ENCODE peak calls at places on chromosomes 5 and 9, in four cellular contexts. E is HepG2, P is SK-N-SH, J is GM12878. F is an unnamed sample. For H3K4me1, the result is how much of the 10 kb centered on the place peaks cover.

GRCh38 chr9:113633782-113634596 is 170.5 kb downstream of the RGS3 start:
- DNase-seq in E (peak), P (no peak), J (no peak), F (no peak)

GRCh38 chr5:180315762-180316212 is 23.9 kb upstream of the MAPK9 start:
- DNase-seq in E (peak), P (peak), J (no peak), F (peak)

GRCh38 chr5:56637321-56637920 is 177.9 kb upstream of the MAP3K1 start:
- DNase-seq in E (peak), P (peak), J (no peak), F (no peak)

GRCh38 chr5:127999909-128000308 is 83.7 kb upstream of the SLC12A2 start:
- DNase-seq in E (no peak), P (no peak), J (no peak), F (no peak)

GRCh38 chr5:88713818-88714217 is 169.2 kb downstream of the MEF2C start:
- DNase-seq in E (no peak), P (no peak), J (no peak), F (no peak)

GRCh38 chr5:71762826-71763225 is 43.8 kb downstream of the CARTPT start:
- DNase-seq in E (no peak), P (no peak), J (no peak), F (no peak)

GRCh38 chr5:178367351-178368120 is 134.9 kb upstream of the PHYKPL start:
- DNase-seq in E (no peak), P (no peak), J (no peak), F (no peak)

GRCh38 chr5:106964102-106964501 is 706.6 kb downstream of the EFNA5 start:
- DNase-seq in E (no peak), P (no peak), J (no peak), F (peak)

GRCh38 chr5:89313044-89313443 is 430.1 kb upstream of the MEF2C start:
- DNase-seq in E (no peak), P (no peak), J (no peak), F (no peak)

DNA sequence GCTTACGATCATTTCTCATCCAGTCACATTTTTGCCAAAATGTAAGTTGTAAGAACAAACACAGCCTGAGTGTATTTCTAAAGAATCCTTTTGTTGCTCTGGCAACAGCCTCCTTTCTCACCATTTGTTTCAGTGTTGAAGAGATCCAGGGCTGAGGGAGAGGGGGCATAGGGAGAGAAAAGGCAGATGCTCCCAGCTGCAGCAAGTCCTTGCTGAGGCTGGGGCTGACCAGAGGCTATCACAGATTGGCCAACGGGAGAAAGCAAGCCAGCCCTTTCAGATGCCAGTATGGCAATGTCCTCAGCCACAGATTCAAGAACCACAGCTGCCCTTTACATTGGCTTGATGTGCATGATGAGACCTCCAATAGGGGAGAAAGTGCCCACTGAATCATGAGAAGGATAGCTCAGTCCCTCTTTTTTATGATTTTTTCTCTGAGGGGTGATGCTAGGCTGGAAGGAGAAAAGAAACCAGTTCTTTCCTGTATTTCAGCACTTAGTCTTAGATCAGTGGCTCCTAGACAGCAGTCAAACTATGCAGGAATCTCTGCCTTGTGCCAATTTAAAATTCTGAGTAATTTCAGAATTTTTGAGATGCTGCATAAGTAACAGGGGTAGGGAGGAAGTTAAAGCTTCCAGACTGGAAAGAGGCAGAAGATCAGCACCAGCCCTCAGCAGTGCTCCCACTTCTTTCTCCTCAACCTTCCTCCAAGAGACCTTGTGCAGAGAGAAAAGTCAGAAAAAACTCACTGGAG is 142.1 kb downstream of the LHFPL2 start:
- DNase-seq in E (no peak), P (peak), J (no peak), F (no peak)
- TF ChIP-seq PBX3 in E (no peak), P (no peak), J (no peak), F (no peak)

DNA sequence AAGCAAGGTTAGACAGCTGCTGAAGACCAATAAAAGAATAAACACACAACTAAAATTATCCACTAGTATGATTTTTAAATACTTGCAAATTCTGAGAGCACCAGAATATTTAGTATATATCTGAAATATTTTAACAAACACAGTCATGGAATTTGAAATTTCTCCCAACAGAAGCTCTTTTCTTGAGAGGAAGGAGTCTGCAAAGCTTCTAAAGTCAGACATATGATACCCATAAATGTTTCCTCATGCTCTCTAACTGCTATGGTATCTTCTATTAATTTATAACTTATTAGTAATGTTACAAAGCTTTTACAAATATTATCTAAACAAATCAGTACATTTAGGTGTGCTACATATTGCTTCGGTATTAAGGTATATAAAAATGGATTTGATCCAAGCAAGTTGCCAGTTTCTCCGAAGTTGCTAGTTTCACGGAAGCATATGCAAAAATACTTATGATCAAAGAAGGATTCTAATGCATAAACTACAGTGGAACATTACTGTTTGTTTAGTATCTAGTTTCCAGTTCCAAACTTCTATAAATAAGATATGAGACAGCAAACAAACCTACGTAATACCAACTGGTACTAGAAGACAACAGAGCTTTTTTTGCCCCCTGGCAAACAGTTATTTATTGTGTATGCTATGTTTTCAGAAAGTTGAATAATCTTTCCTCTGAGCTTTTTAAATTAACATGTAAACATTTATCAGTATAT is 22.0 kb downstream of the FNIP1 start:
- DNase-seq in E (no peak), P (no peak), J (no peak), F (peak)
- H3K4me1 ChIP-seq in E (under half), P (under half), J (under half), F (under half)

GRCh38 chr5:17190242-17190778 is 27.1 kb upstream of the BASP1 start:
- DNase-seq in E (peak), P (peak), J (no peak), F (peak)
- TF ChIP-seq PBX3 in E (no peak), P (peak), J (no peak), F (no peak)

GRCh38 chr9:133939845-133940244 is 52.3 kb downstream of the VAV2 start:
- DNase-seq in E (no peak), P (no peak), J (no peak), F (no peak)
- H3K4me1 ChIP-seq in E (under half), P (under half), J (under half), F (under half)

GRCh38 chr5:16897800-16898199 is 38.3 kb downstream of the MYO10 start:
- DNase-seq in E (no peak), P (no peak), J (no peak), F (no peak)

GRCh38 chr5:16896767-16897166 is 39.3 kb downstream of the MYO10 start:
- DNase-seq in E (no peak), P (no peak), J (no peak), F (no peak)

GRCh38 chr5:16899171-16899570 is 36.9 kb downstream of the MYO10 start:
- DNase-seq in E (no peak), P (no peak), J (no peak), F (peak)

GRCh38 chr5:16894236-16895057 is 41.6 kb downstream of the MYO10 start:
- DNase-seq in E (peak), P (no peak), J (no peak), F (peak)

GRCh38 chr5:16897284-16897704 is 38.8 kb downstream of the MYO10 start:
- DNase-seq in E (no peak), P (no peak), J (no peak), F (peak)
- TF ChIP-seq PBX3 in E (no peak), P (peak), J (no peak), F (peak)

DNA sequence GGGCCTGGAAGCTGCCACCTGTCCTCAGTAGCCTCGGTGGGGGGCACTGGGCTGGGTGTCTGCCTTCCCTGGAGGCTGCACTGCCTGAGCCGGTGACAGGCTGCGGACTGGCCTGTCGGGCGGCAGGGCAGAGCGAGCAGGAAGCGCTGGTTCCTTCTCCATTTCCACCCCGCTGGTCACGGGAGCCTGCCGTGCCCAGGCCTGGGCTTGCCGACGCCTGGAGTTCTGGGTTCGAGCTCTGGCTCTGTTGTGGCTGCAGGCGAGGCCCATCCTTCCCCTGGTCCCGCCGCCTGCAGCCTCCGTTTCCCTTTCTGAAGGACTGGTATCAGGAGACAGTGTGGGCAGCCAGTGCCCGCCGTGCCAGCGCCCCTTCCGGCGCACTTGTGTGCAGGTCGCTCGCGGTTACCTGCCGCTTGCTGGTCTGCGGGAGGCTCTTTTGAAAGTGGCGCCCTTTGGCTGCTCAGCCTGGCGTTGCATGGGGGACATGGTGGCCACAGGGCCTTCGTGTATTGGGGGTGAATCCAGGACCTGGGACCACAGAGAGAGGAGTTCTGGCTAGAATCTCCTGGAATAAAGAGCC is 34.0 kb downstream of the RXRA start:
- DNase-seq in E (no peak), P (no peak), J (no peak), F (no peak)
- H3K4me1 ChIP-seq in E (half or more), P (under half), J (under half), F (under half)

DNA sequence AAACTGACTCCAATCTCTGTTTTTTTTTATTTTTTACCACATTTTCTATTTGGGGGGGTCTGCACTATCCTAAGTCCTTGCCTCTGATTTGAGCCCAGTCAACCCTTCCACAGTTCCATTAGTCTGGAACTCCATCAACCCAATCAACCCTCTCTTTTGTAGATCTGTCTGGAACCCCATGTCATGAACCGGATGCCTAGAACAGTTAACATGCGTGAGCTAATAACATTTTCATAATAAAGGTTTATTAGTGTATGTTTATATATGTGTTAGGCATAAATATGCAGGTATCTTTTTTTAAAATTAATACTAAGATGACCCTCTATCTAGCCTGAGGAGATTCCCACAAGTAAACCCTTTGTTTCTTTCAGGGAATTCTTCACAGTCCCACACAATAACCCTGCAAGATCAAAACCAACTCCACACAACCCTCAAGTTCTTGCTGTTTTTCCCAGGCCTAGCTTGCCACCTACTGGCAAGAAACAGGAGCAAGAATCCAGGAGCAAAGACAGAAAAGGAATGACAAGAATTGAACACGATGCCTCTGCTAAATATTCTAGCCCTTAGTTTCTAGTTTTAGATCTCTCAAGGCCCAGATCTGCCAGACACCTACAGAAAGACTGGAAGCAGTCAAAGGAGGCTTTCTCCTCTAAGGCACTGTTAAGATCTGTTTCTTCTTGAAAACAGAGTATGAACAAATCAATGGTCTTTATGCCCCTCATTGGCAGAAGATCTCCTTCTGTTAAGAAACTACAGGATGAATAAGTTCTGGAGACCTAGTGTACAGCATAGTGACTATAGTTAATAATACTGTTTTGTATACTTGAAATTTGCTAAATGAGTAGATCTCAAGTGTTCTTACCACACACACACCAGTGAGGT is 100.4 kb downstream of the TRIM36 start:
- DNase-seq in E (peak), P (peak), J (peak), F (peak)
- TF ChIP-seq PBX3 in E (no peak), P (no peak), J (no peak), F (no peak)

F was measured in A549.